ENCODE peak calls at places on chromosomes 13 and 19, in nine cellular contexts. Y, M, F, E, H, P, A, L and I are unnamed samples.

GRCh38 chr19:11984986-11985385 is 20.1 kb downstream of the ZNF763 start:
- DNase-seq in A (no peak), L (no peak), F (no peak), E (no peak), P (peak; percentile 94), H (no peak), M (peak; percentile 23), Y (no peak), I (no peak)

GRCh38 chr13:77384999-77385398 is 58.1 kb upstream of the MYCBP2 start:
- DNase-seq in A (no peak), H (no peak), Y (no peak), L (no peak), E (no peak), F (no peak), P (no peak), M (no peak), I (no peak)

GRCh38 chr19:15331419-15332310 is 674 bp downstream of the BRD4 start:
- DNase-seq in H (no peak), M (peak; percentile 95), F (no peak), L (peak; percentile 42), P (peak; percentile 55), Y (peak; percentile 59), E (peak; percentile 81), A (peak; percentile 74), I (no peak)

GRCh38 chr19:31340059-31341025 is 8.9 kb downstream of the TSHZ3 start:
- DNase-seq in L (no peak), F (no peak), A (no peak), P (peak; percentile 38), H (no peak), E (no peak), Y (no peak), M (peak; percentile 32), I (no peak)

GRCh38 chr13:24693862-24694471 is 13.8 kb downstream of the ATP12A start:
- DNase-seq in A (peak; percentile 44), H (no peak), L (peak; percentile 53), P (peak; percentile 95), F (no peak), E (peak; percentile 58), Y (peak; percentile 46), M (no peak), I (peak; percentile 42)

GRCh38 chr13:46683879-46684278 is 113.1 kb downstream of the ESD start:
- DNase-seq in E (no peak), M (no peak), Y (no peak), P (no peak), F (no peak), L (no peak), H (no peak), A (no peak), I (no peak)

GRCh38 chr19:35004517-35005255 is 4.6 kb downstream of the GRAMD1A start:
- DNase-seq in F (no peak), L (no peak), A (no peak), P (no peak), Y (no peak), H (no peak), E (no peak), M (no peak), I (no peak)

GRCh38 chr19:6161271-6161850 is 25.9 kb downstream of the ACSBG2 start:
- DNase-seq in A (no peak), M (no peak), E (no peak), H (peak; percentile 52), Y (no peak), L (peak; percentile 56), P (peak; percentile 86), F (no peak), I (no peak)

GRCh38 chr13:49374585-49375290 is 69.1 kb downstream of the CAB39L start:
- DNase-seq in M (no peak), Y (no peak), A (no peak), P (no peak), L (no peak), E (no peak), F (no peak), H (no peak), I (peak; percentile 78)

GRCh38 chr13:24685314-24685713 is 5.1 kb downstream of the ATP12A start:
- DNase-seq in P (no peak), L (no peak), Y (no peak), M (no peak), F (no peak), H (no peak), A (no peak), E (no peak), I (no peak)

GRCh38 chr19:15971217-15971616 is 22.4 kb downstream of the OR10H4 start:
- DNase-seq in L (no peak), F (no peak), E (no peak), Y (no peak), M (no peak), H (no peak), A (no peak), P (no peak), I (no peak)

GRCh38 chr19:34502582-34503545 is 21.3 kb downstream of the WTIP start:
- DNase-seq in A (peak; percentile 69), E (no peak), Y (peak; percentile 22), L (no peak), H (no peak), P (no peak), F (no peak), M (no peak), I (no peak)

GRCh38 chr13:109010912-109011311 is 381.5 kb downstream of the MYO16 start:
- DNase-seq in M (no peak), A (no peak), E (no peak), Y (no peak), P (peak; percentile 60), F (no peak), L (no peak), H (no peak), I (peak; percentile 18)

GRCh38 chr13:33204130-33204927 is 81.2 kb downstream of the STARD13 start:
- DNase-seq in L (no peak), H (peak; percentile 78), E (no peak), M (no peak), F (peak; percentile 53), Y (peak; percentile 31), A (peak; percentile 87), P (no peak), I (peak; percentile 83)

DNA sequence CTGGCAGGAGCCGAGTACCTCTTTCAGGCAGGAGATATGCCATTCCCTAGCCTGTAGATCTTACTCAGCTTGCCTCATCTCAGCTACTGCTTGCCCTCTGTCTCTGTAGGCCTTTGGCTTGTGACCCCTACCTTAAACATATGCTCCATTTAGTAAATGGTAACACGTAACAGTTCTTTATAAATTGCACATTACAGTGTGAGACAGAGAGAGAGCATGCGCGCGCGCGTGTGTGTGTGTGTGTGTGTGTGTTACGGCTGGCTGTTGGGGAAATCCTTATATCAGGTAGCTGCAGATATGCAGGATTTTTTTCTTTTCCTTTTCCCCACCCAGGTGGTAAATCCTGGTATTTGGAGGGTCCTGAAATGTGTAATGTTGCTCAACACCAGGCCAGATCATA is 4.2 kb downstream of the SPINT2 start:
- DNase-seq in H (no peak), A (no peak), P (no peak), M (no peak), E (no peak), Y (no peak), F (no peak), L (no peak), I (no peak)
- TF ChIP-seq CTCF in H (no peak), A (no peak), P (no peak), M (no peak), E (no peak), Y (no peak), F (no peak), L (no peak), I (no peak)

DNA sequence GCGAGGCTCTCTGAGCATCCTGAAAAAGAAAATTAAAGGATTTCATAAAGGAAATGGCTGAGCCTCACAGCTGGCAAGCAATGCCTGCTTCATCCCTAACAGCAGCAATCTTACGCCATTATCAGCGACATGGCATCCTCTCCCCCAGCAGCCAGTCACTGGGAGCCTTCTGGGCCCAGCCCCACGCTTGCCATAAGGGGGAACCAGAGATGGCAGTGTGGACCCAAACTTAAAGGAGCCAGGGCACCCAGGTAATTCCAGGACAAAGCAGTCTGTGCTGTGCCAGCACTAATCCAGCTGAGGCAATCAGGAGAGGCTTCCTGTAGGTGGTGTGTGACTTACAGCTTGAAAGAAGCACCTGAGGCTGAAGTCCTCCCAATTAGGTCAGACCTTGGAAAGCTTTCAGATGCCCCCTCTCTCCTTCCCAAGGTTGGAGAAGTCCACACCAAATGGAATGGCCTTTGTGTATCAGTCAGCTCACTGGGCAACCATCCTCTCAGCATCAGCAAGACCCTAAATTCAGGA is 10.3 kb downstream of the VSTM2B start:
- DNase-seq in A (peak; percentile 37), L (no peak), F (no peak), M (no peak), E (peak; percentile 17), P (peak; percentile 39), Y (peak; percentile 15), H (no peak), I (no peak)
- H3K4me3 ChIP-seq in A (no peak overlapping the region), L (no peak overlapping the region), F (no peak overlapping the region), M (no peak overlapping the region), E (no peak overlapping the region), P (no peak overlapping the region), Y (no peak overlapping the region), H (no peak overlapping the region), I (no peak overlapping the region)

GRCh38 chr13:99290890-99291289 is 16.3 kb downstream of the GPR183 start:
- DNase-seq in L (no peak), H (no peak), A (no peak), Y (no peak), P (no peak), M (no peak), F (no peak), E (no peak), I (no peak)
- H3K27ac ChIP-seq in L (no peak overlapping the region), H (no peak overlapping the region), A (no peak overlapping the region), Y (no peak overlapping the region), P (no peak overlapping the region), M (no peak overlapping the region), F (no peak overlapping the region), E (no peak overlapping the region), I (no peak overlapping the region)

GRCh38 chr19:1843646-1844394 is 4.5 kb downstream of the REXO1 start:
- DNase-seq in M (no peak), L (no peak), A (no peak), H (no peak), Y (no peak), F (no peak), E (no peak), P (peak; percentile 73), I (no peak)
- TF ChIP-seq CTCF in M (no peak), L (no peak), A (no peak), H (no peak), Y (no peak), F (no peak), E (no peak), P (peak; percentile 60), I (peak; percentile 40)